ENCODE peak calls at places on chromosomes 12 and 14, in four cellular contexts. M, D, K and J are unnamed samples.

GRCh38 chr12:74602881-74603523 is 65.4 kb downstream of the ATXN7L3B start:
- DNase-seq in M (no peak), D (no peak), K (no peak), J (no peak)

GRCh38 chr14:59882957-59883356 is 12.4 kb upstream of the RTN1 start:
- DNase-seq in M (no peak), D (no peak), K (no peak), J (no peak)

GRCh38 chr14:96105921-96106441 is 66.8 kb downstream of the C14orf132 start:
- DNase-seq in M (peak), D (peak), K (no peak), J (peak)

GRCh38 chr14:28766505-28767238 is at the start of gene FOXG1:
- DNase-seq in M (peak), D (no peak), K (no peak), J (no peak)

GRCh38 chr14:50820786-50821185 is 10.2 kb downstream of the NIN start:
- DNase-seq in M (no peak), D (no peak), K (no peak), J (no peak)

GRCh38 chr12:2844786-2845185 is 10.0 kb upstream of the NRIP2 start:
- DNase-seq in M (no peak), D (no peak), K (no peak), J (no peak)

GRCh38 chr14:104935955-104936354 is 11.3 kb downstream of the PLD4 start:
- DNase-seq in M (no peak), D (no peak), K (no peak), J (no peak)

GRCh38 chr14:61512026-61512425 is 183.3 kb upstream of the HIF1A start:
- DNase-seq in M (no peak), D (no peak), K (no peak), J (no peak)

GRCh38 chr12:126663304-126664094 is 1598.3 kb downstream of the AACS start:
- DNase-seq in M (peak), D (no peak), K (no peak), J (peak)